ENCODE peak calls at places on chromosomes 4 and X, in four cellular contexts. X is H9, B is IMR-90, E is H1. I is an unnamed sample.

GRCh38 chr4:34157546-34157945 is 2086.8 kb downstream of the ARAP2 start:
- DNase-seq in E (no peak), X (no peak), B (peak), I (no peak)

GRCh38 chr4:33882246-33882990 is 2361.9 kb downstream of the ARAP2 start:
- DNase-seq in X (no peak), B (no peak), E (no peak), I (no peak)

GRCh38 chr4:125961626-125962025 is 646.9 kb downstream of the FAT4 start:
- DNase-seq in B (no peak), E (no peak), X (no peak), I (no peak)

GRCh38 chr4:55162396-55162795 is 37.0 kb upstream of the KDR start:
- DNase-seq in E (no peak), B (no peak), X (no peak), I (no peak)

GRCh38 chr4:160826339-160826679 is 1337.5 kb downstream of the FSTL5 start:
- DNase-seq in X (no peak), B (no peak), E (no peak), I (no peak)

GRCh38 chrX:39827959-39828358 is 269.8 kb downstream of the BCOR start:
- DNase-seq in B (no peak), X (no peak), E (no peak), I (no peak)

GRCh38 chrX:38636949-38637819 is 75.8 kb downstream of the TSPAN7 start:
- DNase-seq in X (no peak), B (no peak), E (no peak), I (no peak)

GRCh38 chrX:56318076-56318475 is 85.9 kb downstream of the KLF8 start:
- DNase-seq in X (no peak), B (no peak), E (no peak), I (no peak)

GRCh38 chrX:18890724-18891560 is 93.0 kb downstream of the PHKA2 start:
- DNase-seq in B (no peak), E (no peak), X (no peak), I (no peak)

GRCh38 chrX:112851806-112852205 is 11.2 kb upstream of the AMOT start:
- DNase-seq in X (no peak), B (peak), E (no peak), I (no peak)

GRCh38 chrX:24149346-24150050 is at the start of gene ZFX:
- DNase-seq in X (peak), B (peak), E (no peak), I (peak)

GRCh38 chr4:141669501-141669900 is 33.1 kb downstream of the IL15 start:
- DNase-seq in X (no peak), E (no peak), B (no peak), I (no peak)

GRCh38 chrX:16479206-16479869 is 170.6 kb upstream of the S100G start:
- DNase-seq in B (peak), E (no peak), X (no peak), I (no peak)

GRCh38 chrX:77595848-77596247 is 148.7 kb downstream of the FGF16 start:
- DNase-seq in B (peak), E (no peak), X (no peak), I (no peak)

GRCh38 chr4:128658214-128658621 is 151.3 kb upstream of the JADE1 start:
- DNase-seq in B (no peak), E (no peak), X (no peak), I (no peak)

GRCh38 chr4:128654465-128654864 is 155.0 kb upstream of the JADE1 start:
- DNase-seq in B (no peak), E (no peak), X (no peak), I (no peak)

GRCh38 chr4:128649575-128650205 is 159.8 kb upstream of the JADE1 start:
- DNase-seq in X (no peak), E (no peak), B (peak), I (no peak)

GRCh38 chr4:128657638-128658037 is 151.9 kb upstream of the JADE1 start:
- DNase-seq in B (no peak), E (no peak), X (no peak), I (no peak)

GRCh38 chr4:128653514-128654420 is 155.7 kb upstream of the JADE1 start:
- DNase-seq in B (peak), X (no peak), E (no peak), I (peak)
- H3K4me2 ChIP-seq in B (peak), X (no peak), E (no peak), I (no peak)

GRCh38 chrX:12426420-12426819 is 288.1 kb downstream of the FRMPD4 start:
- DNase-seq in E (no peak), B (no peak), X (no peak), I (no peak)
- H4K5ac ChIP-seq in E (no peak), B (no peak), X (no peak), I (no peak)

GRCh38 chr4:6917445-6918241 is 8.0 kb downstream of the TBC1D14 start:
- DNase-seq in E (no peak), X (peak), B (no peak), I (peak)
- H3K27ac ChIP-seq in E (no peak), X (no peak), B (no peak), I (no peak)

GRCh38 chr4:108119199-108119800 is 49.4 kb downstream of the LEF1 start:
- DNase-seq in B (no peak), E (no peak), X (no peak), I (no peak)
- H3K4me2 ChIP-seq in B (no peak), E (no peak), X (no peak), I (no peak)

DNA sequence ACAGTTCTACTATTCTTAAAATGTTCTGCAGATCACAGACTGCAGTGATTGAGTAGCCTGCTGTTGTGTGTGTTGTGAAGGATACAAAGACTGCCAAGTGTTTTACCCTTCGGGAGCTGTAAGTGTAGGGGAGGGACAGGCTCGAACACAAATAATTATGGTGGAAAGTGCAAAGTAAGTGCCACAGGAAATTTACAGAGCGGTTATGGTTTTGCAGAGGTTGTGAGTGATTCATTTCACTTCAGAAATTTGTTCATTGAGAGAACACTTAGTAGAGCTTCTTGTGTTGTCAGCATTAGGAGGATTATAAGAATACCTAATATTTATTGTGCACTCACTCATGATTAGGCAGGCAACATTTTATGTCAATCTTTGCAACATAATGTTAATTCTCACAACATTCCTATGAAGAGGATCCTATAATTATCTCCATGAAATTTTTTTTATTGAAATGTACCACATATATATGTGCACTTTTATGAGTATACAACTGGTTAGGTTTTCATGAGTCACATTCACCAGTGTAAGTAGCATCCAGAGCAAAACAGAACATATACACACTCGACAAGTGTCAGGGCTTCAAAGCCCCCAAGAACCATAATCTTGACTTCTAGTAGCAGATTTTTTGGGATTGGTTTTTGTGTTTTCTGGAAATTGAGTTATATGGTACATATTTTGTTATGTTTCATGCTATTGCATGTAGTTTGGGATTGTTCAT is 62.2 kb downstream of the ARHGAP10 start:
- DNase-seq in E (no peak), X (no peak), B (no peak), I (no peak)
- H4K5ac ChIP-seq in E (no peak), X (no peak), B (peak), I (no peak)

DNA sequence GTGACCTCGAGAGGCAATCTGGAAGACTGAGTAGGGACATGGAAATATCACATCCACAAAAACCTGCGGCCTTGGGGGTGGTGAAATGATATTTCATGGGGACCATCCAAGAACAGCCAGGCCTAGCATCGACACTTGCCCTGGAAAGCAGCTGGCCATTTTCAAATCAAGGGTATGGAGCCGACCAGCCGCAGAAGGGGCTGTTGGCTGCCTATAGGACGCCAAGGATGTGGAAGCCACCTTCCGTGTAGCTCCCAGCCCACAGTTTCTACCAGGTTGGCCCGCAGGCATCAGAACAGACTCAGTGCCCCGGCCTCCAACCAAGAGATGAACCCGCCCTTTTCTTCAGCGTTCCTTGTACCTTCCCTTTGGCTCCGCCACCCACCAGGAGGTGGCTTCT is 5.4 kb upstream of the LOC101059915 start:
- DNase-seq in E (no peak), X (no peak), B (no peak), I (no peak)
- H3K27ac ChIP-seq in E (no peak), X (no peak), B (no peak), I (no peak)

GRCh38 chr4:183329954-183330742 is 7.9 kb upstream of the CLDN24 start:
- DNase-seq in E (no peak), X (no peak), B (no peak), I (peak)

GRCh38 chr4:183327827-183328226 is 5.6 kb upstream of the CLDN24 start:
- DNase-seq in X (no peak), E (no peak), B (no peak), I (no peak)

GRCh38 chr4:183326853-183327252 is 4.6 kb upstream of the CLDN24 start:
- DNase-seq in B (peak), X (no peak), E (no peak), I (no peak)

GRCh38 chr4:183329244-183329643 is 7.0 kb upstream of the CLDN24 start:
- DNase-seq in E (no peak), B (no peak), X (no peak), I (no peak)

DNA sequence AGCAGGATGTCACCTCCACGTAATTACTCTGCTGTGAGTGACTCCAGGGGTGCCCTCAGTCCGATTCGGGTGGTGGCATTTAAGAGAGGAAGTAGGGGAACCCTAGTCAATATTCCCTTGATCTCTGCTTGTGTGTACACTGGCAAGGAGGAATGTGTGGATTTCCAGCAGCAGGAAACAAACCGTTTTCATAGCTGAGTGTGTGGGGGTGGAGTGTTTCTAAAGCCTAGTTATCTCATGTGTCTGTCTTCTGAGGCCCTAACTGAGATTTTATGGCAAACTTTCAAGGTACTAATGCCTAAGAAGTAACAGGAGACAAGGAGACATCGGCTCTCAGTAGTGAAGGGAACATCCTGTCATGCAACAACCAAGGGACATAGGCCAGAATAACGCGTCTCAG is 6.6 kb upstream of the CLDN24 start:
- DNase-seq in E (no peak), B (peak), X (no peak), I (no peak)
- H3K4me2 ChIP-seq in E (no peak), B (no peak), X (no peak), I (no peak)

DNA sequence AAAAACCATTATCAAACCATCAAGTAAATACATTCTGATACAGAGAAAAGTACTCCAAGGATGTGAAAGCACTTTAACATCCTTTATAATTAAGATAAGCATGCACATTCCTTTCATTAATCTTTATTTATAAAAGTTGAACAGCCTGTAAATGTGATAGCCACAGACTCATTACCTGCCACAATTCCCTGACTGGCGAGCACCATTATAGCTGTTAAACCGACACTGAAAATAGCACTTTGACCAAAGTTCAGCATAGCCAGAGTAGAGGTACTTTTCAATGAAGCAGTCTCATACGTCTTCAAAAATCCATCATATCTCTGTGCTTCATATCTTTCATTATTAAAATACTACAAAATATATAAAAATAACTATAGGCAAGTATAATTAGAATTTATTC is 84.7 kb downstream of the ABCB7 start:
- DNase-seq in B (no peak), X (no peak), E (no peak), I (no peak)
- H4K5ac ChIP-seq in B (no peak), X (no peak), E (no peak), I (no peak)

DNA sequence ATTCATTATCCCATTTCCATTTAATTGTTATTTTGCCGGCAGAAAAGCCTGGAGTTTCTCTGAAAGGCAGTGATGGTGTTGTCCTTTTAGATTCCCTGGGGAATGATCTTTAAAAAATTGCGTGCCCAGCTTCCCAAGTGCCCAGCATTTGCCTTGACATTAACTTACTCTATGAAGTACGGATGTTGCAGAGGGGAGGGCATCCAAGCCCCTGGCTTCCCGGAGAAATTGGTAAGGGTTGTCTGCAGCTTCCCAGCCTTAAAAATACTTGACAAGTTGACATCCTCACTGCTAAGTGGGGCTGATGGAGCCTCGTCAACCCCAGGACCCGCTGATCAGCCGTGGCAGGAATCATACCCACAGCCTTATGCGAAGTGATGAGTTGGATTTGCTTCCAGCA is 244.1 kb downstream of the CRLF2 start:
- DNase-seq in B (no peak), X (no peak), E (no peak), I (no peak)
- H3K27ac ChIP-seq in B (no peak), X (no peak), E (no peak), I (no peak)

DNA sequence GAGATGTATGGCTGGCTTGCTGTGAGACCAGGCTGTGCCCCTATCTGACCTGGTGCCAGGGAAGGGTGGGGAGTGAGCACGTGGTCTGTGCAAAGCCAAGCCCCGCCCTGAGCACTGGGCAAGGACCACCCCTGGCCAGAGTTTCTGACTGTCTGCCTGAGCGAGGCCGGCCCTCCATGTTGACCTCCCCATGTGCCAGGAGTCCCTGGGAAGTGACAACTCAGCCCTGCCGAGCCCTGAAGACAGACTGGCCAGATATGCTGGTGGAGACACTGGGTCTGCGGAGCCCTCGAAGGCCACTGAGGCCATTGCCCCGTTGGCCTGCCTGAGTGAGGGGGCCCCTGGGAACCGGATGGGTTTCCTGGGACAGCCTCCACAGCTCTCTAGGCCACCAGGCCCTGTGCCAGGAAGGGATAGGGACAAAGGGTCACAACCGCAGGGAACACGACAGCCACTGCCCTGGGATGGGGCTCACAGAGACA is 7.1 kb upstream of the BGN start:
- DNase-seq in B (no peak), E (no peak), X (no peak), I (no peak)
- H3K4me2 ChIP-seq in B (no peak), E (no peak), X (no peak), I (no peak)

I was measured in mesendoderm.